ENCODE peak calls at places on chromosomes 5 and 9, in seven cellular contexts. E is K562, Y is A549, L is ovary, K is transverse colon, N is upper lobe of left lung, C is sigmoid colon. Q is an unnamed sample.

GRCh38 chr5:157506981-157507780 is 47.2 kb downstream of the NIPAL4 start:
- DNase-seq in L (no peak), E (no peak), C (no peak), N (peak; percentile 31), Y (no peak), K (peak; percentile 77), Q (no peak)

GRCh38 chr5:64299805-64300204 is 134.2 kb downstream of the RNF180 start:
- DNase-seq in C (no peak), N (no peak), E (no peak), Y (no peak), K (no peak), L (no peak), Q (no peak)

GRCh38 chr5:96855041-96855872 is 21.0 kb upstream of the ERAP2 start:
- DNase-seq in L (no peak), E (peak; percentile 23), C (no peak), N (no peak), Y (no peak), K (peak; percentile 77), Q (no peak)

GRCh38 chr9:92561374-92562329 is 25.9 kb upstream of the ECM2 start:
- DNase-seq in K (no peak), C (no peak), N (no peak), L (no peak), E (no peak), Y (no peak), Q (no peak)

GRCh38 chr9:84856181-84856632 is 186.7 kb downstream of the NTRK2 start:
- DNase-seq in K (no peak), Y (no peak), C (no peak), N (no peak), E (no peak), L (no peak), Q (no peak)

GRCh38 chr5:96582343-96582742 is 79.8 kb upstream of the CAST start:
- DNase-seq in L (no peak), K (peak; percentile 33), E (no peak), C (no peak), N (no peak), Y (no peak), Q (no peak)

GRCh38 chr5:138884554-138884953 is 9.4 kb upstream of the LRRTM2 start:
- DNase-seq in Y (no peak), N (no peak), C (no peak), E (no peak), K (no peak), L (no peak), Q (no peak)

GRCh38 chr5:150142800-150143724 is 12.6 kb downstream of the PDGFRB start:
- DNase-seq in N (no peak), E (peak; percentile 72), K (peak; percentile 64), Y (peak; percentile 85), C (peak; percentile 96), L (peak; percentile 85), Q (peak; percentile 95)

GRCh38 chr9:4366649-4367330 is 66.9 kb upstream of the GLIS3 start:
- DNase-seq in Y (peak; percentile 53), L (no peak), K (peak; percentile 19), E (peak; percentile 40), N (no peak), C (peak; percentile 66), Q (peak; percentile 64)

GRCh38 chr9:137438591-137439157 is 2.5 kb downstream of the ENTPD8 start:
- DNase-seq in L (no peak), N (peak; percentile 61), C (no peak), Y (no peak), E (no peak), K (no peak), Q (no peak)

GRCh38 chr5:141199359-141200235 is at the start of gene PCDHB11:
- DNase-seq in C (no peak), L (no peak), Y (peak; percentile 6), E (peak; percentile 4), K (no peak), N (no peak), Q (no peak)

GRCh38 chr9:72149231-72149975 is at the start of gene GDA:
- DNase-seq in E (no peak), K (peak; percentile 70), Y (peak; percentile 40), C (no peak), L (no peak), N (peak; percentile 81), Q (no peak)

GRCh38 chr5:33558489-33558888 is 117.7 kb downstream of the TARS1 start:
- DNase-seq in Y (no peak), E (no peak), N (no peak), C (no peak), L (no peak), K (no peak), Q (no peak)

GRCh38 chr5:127907907-127908306 is 175.7 kb upstream of the SLC12A2 start:
- DNase-seq in C (no peak), N (no peak), K (no peak), L (no peak), E (no peak), Y (no peak), Q (no peak)

GRCh38 chr9:87138128-87139040 is 191.1 kb upstream of the GAS1 start:
- DNase-seq in C (no peak), E (no peak), Y (no peak), K (no peak), L (no peak), N (no peak), Q (peak; percentile 8)

GRCh38 chr9:87135074-87135473 is 187.8 kb upstream of the GAS1 start:
- DNase-seq in Y (no peak), L (no peak), E (no peak), K (no peak), C (no peak), N (no peak), Q (no peak)

GRCh38 chr9:87140605-87141109 is 193.4 kb upstream of the GAS1 start:
- DNase-seq in Y (no peak), E (no peak), L (no peak), C (no peak), N (no peak), K (no peak), Q (peak; percentile 57)

GRCh38 chr9:87140142-87140541 is 192.8 kb upstream of the GAS1 start:
- DNase-seq in N (no peak), E (no peak), L (no peak), Y (no peak), C (no peak), K (no peak), Q (no peak)

DNA sequence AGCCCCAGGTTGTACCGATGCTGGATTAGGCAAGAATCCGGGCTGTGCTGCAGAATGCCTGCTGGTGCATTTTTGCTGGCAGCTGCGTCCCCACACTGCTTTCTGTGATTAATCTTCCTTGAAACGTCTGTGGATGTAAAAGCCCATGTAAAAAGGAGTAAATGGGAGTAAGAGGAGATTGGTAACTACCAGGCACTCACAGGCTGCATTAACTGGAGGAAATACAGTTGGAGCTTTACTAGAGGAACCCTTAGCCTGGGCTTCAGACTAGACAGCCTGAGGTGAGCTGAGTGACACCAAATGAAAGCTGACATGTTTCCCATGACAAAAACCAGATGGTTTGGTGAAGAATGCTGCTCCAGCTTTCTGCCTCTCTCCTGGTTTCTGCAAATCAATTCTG is 190.4 kb upstream of the GAS1 start:
- DNase-seq in E (no peak), C (no peak), L (no peak), K (no peak), Y (no peak), N (no peak), Q (peak; percentile 87)
- TF ChIP-seq EP300 in E (no peak), C (no peak), L (no peak), K (no peak), Y (no peak), N (no peak), Q (no peak)

GRCh38 chr5:132837868-132838267 is 7.4 kb upstream of the SHROOM1 start:
- DNase-seq in K (peak; percentile 80), N (no peak), E (no peak), Y (no peak), C (no peak), L (no peak), Q (no peak)
- TF ChIP-seq EP300 in K (no peak), N (no peak), E (no peak), Y (no peak), C (no peak), L (no peak), Q (no peak)

GRCh38 chr5:172868924-172869565 is 35.0 kb downstream of the ERGIC1 start:
- DNase-seq in N (no peak), K (peak; percentile 67), L (peak; percentile 84), C (peak; percentile 98), Y (peak; percentile 83), E (peak; percentile 44), Q (peak; percentile 96)
- TF ChIP-seq EP300 in N (peak; percentile 97), K (peak; percentile 96), L (peak; percentile 95), C (peak; percentile 99), Y (peak; percentile 95), E (no peak), Q (peak; percentile 99)

GRCh38 chr9:104725014-104725413 is 22.5 kb upstream of the NIPSNAP3A start:
- DNase-seq in C (no peak), N (no peak), K (no peak), Y (no peak), L (no peak), E (no peak), Q (no peak)
- TF ChIP-seq EP300 in C (no peak), N (no peak), K (no peak), Y (no peak), L (no peak), E (no peak), Q (no peak)

GRCh38 chr5:8525835-8526234 is 656.9 kb downstream of the MTRR start:
- DNase-seq in E (no peak), Y (no peak), N (no peak), C (no peak), K (no peak), L (no peak), Q (no peak)
- TF ChIP-seq EP300 in E (no peak), Y (no peak), N (no peak), C (no peak), K (no peak), L (no peak), Q (no peak)

Q was measured in esophagus muscularis mucosa.